ENCODE peak calls at places on chromosomes 2 and 18, in six cellular contexts. F is fibroblast of pulmonary artery; O is Calu3; S is stimulated activated CD4-positive, alpha-beta T cell treated with anti-CD3 and anti-CD28 coated beads, Interleukin-1b, Interleukin-23, amount 100 ng/mL, for 24 hours; H is skeletal muscle cell; T is GM23248. B is an unnamed sample.

GRCh38 chr2:70471129-70471528 is 82.5 kb downstream of the TGFA start:
- DNase-seq in H (no peak), T (no peak), S (no peak), O (no peak), F (no peak), B (no peak)

GRCh38 chr18:48929212-48929612 is 21.6 kb downstream of the SMAD7 start:
- DNase-seq in T (peak; percentile 50), H (no peak), F (peak; percentile 18), S (no peak), O (no peak), B (no peak)

GRCh38 chr18:79878741-79879358 is 72.6 kb downstream of the SLC66A2 start:
- DNase-seq in O (no peak), H (no peak), T (no peak), F (no peak), S (no peak), B (peak; percentile 41)

GRCh38 chr2:73085691-73086090 is 14.2 kb upstream of the SFXN5 start:
- DNase-seq in S (peak; percentile 75), O (peak; percentile 88), F (peak; percentile 73), T (peak; percentile 87), H (no peak), B (peak; percentile 95)

GRCh38 chr2:172294983-172295382 is 132.4 kb upstream of the ITGA6 start:
- DNase-seq in F (no peak), O (no peak), T (no peak), S (no peak), H (no peak), B (no peak)

GRCh38 chr2:159797468-159798375 is at the start of gene CD302:
- DNase-seq in H (peak; percentile 7), O (peak; percentile 65), S (peak; percentile 29), T (peak; percentile 87), F (peak; percentile 82), B (peak; percentile 92)

GRCh38 chr2:41116106-41116797 is 664.4 kb upstream of the SLC8A1 start:
- DNase-seq in S (no peak), T (no peak), O (no peak), H (no peak), F (no peak), B (no peak)

GRCh38 chr2:202965810-202966454 is 48.7 kb upstream of the NBEAL1 start:
- DNase-seq in O (peak; percentile 13), F (peak; percentile 84), H (peak; percentile 26), T (peak; percentile 50), S (peak; percentile 2), B (no peak)

GRCh38 chr2:234403074-234403473 is 93.8 kb downstream of the ARL4C start:
- DNase-seq in H (no peak), O (no peak), F (no peak), T (peak; percentile 94), S (no peak), B (no peak)

GRCh38 chr2:62196278-62196901 is 475 bp downstream of the B3GNT2 start:
- DNase-seq in F (no peak), T (peak; percentile 34), H (no peak), O (peak; percentile 59), S (peak; percentile 44), B (peak; percentile 83)

GRCh38 chr18:9304388-9305070 is 30.0 kb upstream of the TWSG1 start:
- DNase-seq in S (no peak), O (no peak), H (no peak), F (no peak), T (no peak), B (no peak)

GRCh38 chr2:240461471-240462072 is 26.1 kb downstream of the GPC1 start:
- DNase-seq in S (no peak), H (no peak), T (no peak), O (no peak), F (no peak), B (peak; percentile 15)

GRCh38 chr2:135913726-135914365 is 37.6 kb upstream of the MCM6 start:
- DNase-seq in T (peak; percentile 51), F (peak; percentile 67), O (peak; percentile 34), S (peak; percentile 6), H (no peak), B (no peak)

GRCh38 chr2:140808816-140809215 is 1322.0 kb downstream of the LRP1B start:
- DNase-seq in S (no peak), T (no peak), O (no peak), H (no peak), F (peak; percentile 3), B (no peak)

GRCh38 chr2:224966663-224967062 is 75.6 kb downstream of the DOCK10 start:
- DNase-seq in S (no peak), F (no peak), H (no peak), O (no peak), T (no peak), B (no peak)